ENCODE peak calls at places on chromosomes 12 and 14, in seven cellular contexts. Z, O, B, F, X, I and E are unnamed samples.
A peak's percentile ranks its signal among the peaks of the same experiment; 100 is the strongest.

GRCh38 chr12:93671044-93671443 is 6.1 kb upstream of the CRADD start:
- DNase-seq in Z (no peak), O (no peak), B (no peak), F (no peak), X (no peak), I (no peak), E (no peak)

GRCh38 chr12:10497602-10498001 is 8.1 kb upstream of the EIF2S3B start:
- DNase-seq in Z (no peak), O (no peak), B (peak; percentile 38), F (no peak), X (no peak), I (no peak), E (no peak)

GRCh38 chr12:126797525-126797924 is 1469.4 kb upstream of the TMEM132C start:
- DNase-seq in Z (no peak), O (no peak), B (no peak), F (no peak), X (no peak), I (no peak), E (no peak)

GRCh38 chr12:21371050-21371449 is 1.7 kb upstream of the IAPP start:
- DNase-seq in Z (no peak), O (no peak), B (no peak), F (no peak), X (no peak), I (no peak), E (no peak)

GRCh38 chr14:90498198-90498597 is 101.4 kb downstream of the CALM1 start:
- DNase-seq in Z (no peak), O (no peak), B (no peak), F (no peak), X (no peak), I (no peak), E (no peak)

GRCh38 chr12:15728118-15728598 is 61.0 kb downstream of the EPS8 start:
- DNase-seq in Z (no peak), O (no peak), B (no peak), F (no peak), X (no peak), I (no peak), E (no peak)

GRCh38 chr12:83996671-83997070 is 915.9 kb downstream of the SLC6A15 start:
- DNase-seq in Z (no peak), O (no peak), B (no peak), F (no peak), X (no peak), I (no peak), E (no peak)

GRCh38 chr12:79203103-79203502 is 338.5 kb downstream of the SYT1 start:
- DNase-seq in Z (no peak), O (no peak), B (no peak), F (no peak), X (no peak), I (no peak), E (no peak)

GRCh38 chr12:44078273-44078672 is 242.4 kb downstream of the TMEM117 start:
- DNase-seq in Z (no peak), O (no peak), B (no peak), F (no peak), X (peak; percentile 8), I (no peak), E (no peak)

GRCh38 chr12:68001486-68002466 is 12.5 kb downstream of the IFNG-AS1 start:
- DNase-seq in Z (no peak), O (no peak), B (no peak), F (no peak), X (no peak), I (no peak), E (no peak)

GRCh38 chr12:9349888-9350885 is 142.0 kb upstream of the PZP start:
- DNase-seq in Z (no peak), O (no peak), B (no peak), F (no peak), X (no peak), I (no peak), E (no peak)

GRCh38 chr12:132620113-132620892 is 1.7 kb downstream of the P2RX2 start:
- DNase-seq in Z (no peak), O (no peak), B (no peak), F (no peak), X (no peak), I (no peak), E (no peak)

GRCh38 chr14:90698379-90698869 is 117.8 kb downstream of the TTC7B start:
- DNase-seq in Z (no peak), O (no peak), B (no peak), F (no peak), X (no peak), I (peak; percentile 47), E (no peak)

GRCh38 chr12:102171951-102172350 is 25.7 kb downstream of the PMCH start:
- DNase-seq in Z (no peak), O (no peak), B (no peak), F (no peak), X (no peak), I (no peak), E (no peak)

GRCh38 chr12:109637341-109637740 is 63.7 kb downstream of the MVK start:
- DNase-seq in Z (no peak), O (no peak), B (no peak), F (no peak), X (no peak), I (no peak), E (no peak)

GRCh38 chr12:50595667-50596066 is 90.9 kb downstream of the DIP2B start:
- DNase-seq in Z (no peak), O (no peak), B (no peak), F (no peak), X (no peak), I (no peak), E (no peak)

GRCh38 chr12:104603545-104603973 is 146.8 kb downstream of the CHST11 start:
- DNase-seq in Z (no peak), O (no peak), B (no peak), F (no peak), X (no peak), I (no peak), E (no peak)

GRCh38 chr12:122981036-122981471 is 573 bp downstream of the ARL6IP4 start:
- DNase-seq in Z (no peak), O (no peak), B (no peak), F (no peak), X (no peak), I (no peak), E (no peak)

GRCh38 chr14:65937804-65938316 is 525.3 kb downstream of the FUT8 start:
- DNase-seq in Z (no peak), O (no peak), B (no peak), F (no peak), X (no peak), I (no peak), E (no peak)

GRCh38 chr14:95360828-95361227 is 41.1 kb upstream of the CLMN start:
- DNase-seq in Z (no peak), O (no peak), B (no peak), F (no peak), X (no peak), I (no peak), E (no peak)